ENCODE peak calls at places on chromosomes 6 and 20, in five cellular contexts. I, R, B, C and Y are unnamed samples.

GRCh38 chr6:134870677-134871498 is 79.0 kb downstream of the ALDH8A1 start:
- DNase-seq in I (no peak), C (no peak), B (no peak), R (no peak), Y (no peak)

GRCh38 chr20:64261138-64261537 is 5.6 kb downstream of the PCMTD2 start:
- DNase-seq in I (no peak), B (peak; percentile 63), R (peak; percentile 11), C (no peak), Y (no peak)

GRCh38 chr20:2557873-2558580 is 21.7 kb downstream of the TMC2 start:
- DNase-seq in C (no peak), I (no peak), R (no peak), B (no peak), Y (no peak)

GRCh38 chr20:5524886-5525285 is 208.1 kb upstream of the PROKR2 start:
- DNase-seq in I (no peak), B (no peak), R (no peak), C (no peak), Y (no peak)

GRCh38 chr6:141956868-141957267 is 175.9 kb upstream of the GJE1 start:
- DNase-seq in B (no peak), R (no peak), C (no peak), I (no peak), Y (no peak)

GRCh38 chr20:23444859-23445258 is 5.4 kb downstream of the CSTL1 start:
- DNase-seq in C (no peak), B (no peak), I (no peak), R (no peak), Y (no peak)

GRCh38 chr6:127833336-127833735 is 67.5 kb downstream of the THEMIS start:
- DNase-seq in C (no peak), B (no peak), R (no peak), I (no peak), Y (no peak)

GRCh38 chr6:2149370-2150006 is 95.9 kb downstream of the GMDS start:
- DNase-seq in C (no peak), B (no peak), R (no peak), I (no peak), Y (no peak)

GRCh38 chr20:20712004-20712473 is 405 bp downstream of the RALGAPA2 start:
- DNase-seq in C (no peak), I (no peak), R (peak; percentile 34), B (no peak), Y (no peak)

GRCh38 chr6:87701676-87702588 is at the start of gene AKIRIN2:
- DNase-seq in C (peak; percentile 96), R (peak; percentile 99), I (peak; percentile 96), B (peak; percentile 97), Y (peak; percentile 100)

GRCh38 chr20:1920252-1920651 is 25.0 kb downstream of the SIRPA start:
- DNase-seq in R (peak; percentile 99), I (no peak), C (peak; percentile 97), B (no peak), Y (no peak)

GRCh38 chr20:41138217-41138526 is 829 bp downstream of the PLCG1 start:
- DNase-seq in I (no peak), R (no peak), B (no peak), C (no peak), Y (no peak)